ENCODE peak calls at places on chromosomes 12 and 14, in seven cellular contexts. L, W, D, N, G, C and M are unnamed samples.

GRCh38 chr12:116456683-116457082 is 102.5 kb upstream of the MAP1LC3B2 start:
- DNase-seq in L (no peak), W (no peak), D (no peak), N (no peak), G (peak; percentile 25), C (no peak), M (no peak)

GRCh38 chr14:102028733-102029132 is 58.1 kb downstream of the HSP90AA1 start:
- DNase-seq in L (no peak), W (no peak), D (peak; percentile 77), N (no peak), G (peak; percentile 48), C (peak; percentile 89), M (peak; percentile 81)

GRCh38 chr12:116222358-116222757 is 55.1 kb downstream of the MED13L start:
- DNase-seq in L (no peak), W (no peak), D (peak; percentile 94), N (no peak), G (peak; percentile 85), C (peak; percentile 98), M (peak; percentile 39)

GRCh38 chr12:111758120-111758561 is 8.6 kb upstream of the ALDH2 start:
- DNase-seq in L (no peak), W (no peak), D (no peak), N (peak; percentile 54), G (no peak), C (peak; percentile 33), M (peak; percentile 32)

GRCh38 chr14:100887728-100888335 is 15.7 kb downstream of the RTL1 start:
- DNase-seq in L (no peak), W (no peak), D (no peak), N (no peak), G (no peak), C (no peak), M (no peak)

GRCh38 chr12:59699408-59700144 is 103.7 kb downstream of the SLC16A7 start:
- DNase-seq in L (no peak), W (no peak), D (peak; percentile 86), N (no peak), G (peak; percentile 73), C (peak; percentile 59), M (no peak)

GRCh38 chr12:103973909-103974308 is 8.2 kb downstream of the TDG start:
- DNase-seq in L (no peak), W (no peak), D (no peak), N (no peak), G (no peak), C (no peak), M (peak; percentile 53)

GRCh38 chr12:66087365-66087943 is 43.1 kb downstream of the LLPH start:
- DNase-seq in L (peak; percentile 23), W (peak; percentile 46), D (peak; percentile 88), N (peak; percentile 60), G (peak; percentile 76), C (peak; percentile 85), M (peak; percentile 70)

GRCh38 chr14:64760146-64760755 is 56.0 kb downstream of the PLEKHG3 start:
- DNase-seq in L (no peak), W (peak; percentile 57), D (peak; percentile 42), N (peak; percentile 81), G (peak; percentile 43), C (peak; percentile 70), M (peak; percentile 65)

GRCh38 chr14:20836668-20837338 is 34.2 kb upstream of the RNASE1 start:
- DNase-seq in L (no peak), W (no peak), D (peak; percentile 18), N (peak; percentile 61), G (no peak), C (peak; percentile 38), M (peak; percentile 85)

GRCh38 chr14:90341784-90342183 is 10.0 kb upstream of the NRDE2 start:
- DNase-seq in L (no peak), W (no peak), D (no peak), N (no peak), G (no peak), C (no peak), M (no peak)

GRCh38 chr14:90331497-90332270 is at the start of gene NRDE2:
- DNase-seq in L (peak; percentile 92), W (peak; percentile 97), D (peak; percentile 91), N (peak; percentile 99), G (peak; percentile 96), C (peak; percentile 99), M (peak; percentile 99)

GRCh38 chr14:90332271-90332584 is 487 bp upstream of the NRDE2 start:
- DNase-seq in L (no peak), W (no peak), D (no peak), N (no peak), G (no peak), C (no peak), M (no peak)

GRCh38 chr14:90336401-90336800 is 4.7 kb upstream of the NRDE2 start:
- DNase-seq in L (no peak), W (no peak), D (no peak), N (no peak), G (no peak), C (no peak), M (no peak)

DNA sequence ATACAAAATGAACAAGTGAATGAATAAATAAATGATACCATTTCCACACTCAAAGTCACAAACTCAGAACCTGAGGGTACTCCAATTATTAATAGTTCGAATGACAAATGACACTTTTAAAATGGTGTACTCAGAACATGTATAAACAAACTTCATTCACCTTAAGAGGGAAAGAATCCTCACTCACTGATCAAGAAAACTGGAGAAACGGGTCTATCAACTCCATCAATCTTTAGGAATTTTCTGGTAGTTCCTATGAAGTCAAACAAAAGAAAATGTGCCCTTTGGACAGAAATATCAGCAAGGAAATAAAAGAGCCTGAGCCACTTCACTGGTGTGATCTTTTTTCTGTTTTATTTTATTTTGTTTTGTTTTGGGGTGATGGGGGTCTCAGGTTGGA is 5.2 kb upstream of the NRDE2 start:
- DNase-seq in L (no peak), W (no peak), D (no peak), N (no peak), G (no peak), C (peak; percentile 91), M (no peak)
- H3K18ac ChIP-seq in L (no peak overlapping the region), W (no peak overlapping the region), D (no peak overlapping the region), N (no peak overlapping the region), G (no peak overlapping the region), C (no peak overlapping the region), M (no peak overlapping the region)

DNA sequence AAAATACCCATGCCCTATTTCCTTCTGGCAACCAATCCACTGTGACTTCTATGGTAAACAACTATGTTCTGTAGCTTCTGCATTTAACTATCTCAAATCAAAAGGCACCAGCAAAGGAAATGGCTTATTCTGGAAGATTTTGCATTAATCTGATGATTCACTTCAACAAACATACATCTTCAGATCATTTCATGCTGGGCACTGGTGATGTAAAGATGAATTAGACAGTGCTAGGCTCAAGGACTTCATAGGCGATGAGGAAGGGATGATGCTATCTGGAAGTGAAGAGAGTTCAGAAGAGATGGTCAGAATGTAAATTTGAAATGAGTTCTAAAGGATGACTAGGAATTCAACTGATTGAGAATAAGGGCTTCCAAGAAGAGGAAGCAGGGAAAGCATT is 363.3 kb downstream of the PAWR start:
- DNase-seq in L (no peak), W (no peak), D (no peak), N (no peak), G (no peak), C (no peak), M (no peak)
- H3K18ac ChIP-seq in L (no peak overlapping the region), W (no peak overlapping the region), D (no peak overlapping the region), N (no peak overlapping the region), G (no peak overlapping the region), C (no peak overlapping the region), M (no peak overlapping the region)

DNA sequence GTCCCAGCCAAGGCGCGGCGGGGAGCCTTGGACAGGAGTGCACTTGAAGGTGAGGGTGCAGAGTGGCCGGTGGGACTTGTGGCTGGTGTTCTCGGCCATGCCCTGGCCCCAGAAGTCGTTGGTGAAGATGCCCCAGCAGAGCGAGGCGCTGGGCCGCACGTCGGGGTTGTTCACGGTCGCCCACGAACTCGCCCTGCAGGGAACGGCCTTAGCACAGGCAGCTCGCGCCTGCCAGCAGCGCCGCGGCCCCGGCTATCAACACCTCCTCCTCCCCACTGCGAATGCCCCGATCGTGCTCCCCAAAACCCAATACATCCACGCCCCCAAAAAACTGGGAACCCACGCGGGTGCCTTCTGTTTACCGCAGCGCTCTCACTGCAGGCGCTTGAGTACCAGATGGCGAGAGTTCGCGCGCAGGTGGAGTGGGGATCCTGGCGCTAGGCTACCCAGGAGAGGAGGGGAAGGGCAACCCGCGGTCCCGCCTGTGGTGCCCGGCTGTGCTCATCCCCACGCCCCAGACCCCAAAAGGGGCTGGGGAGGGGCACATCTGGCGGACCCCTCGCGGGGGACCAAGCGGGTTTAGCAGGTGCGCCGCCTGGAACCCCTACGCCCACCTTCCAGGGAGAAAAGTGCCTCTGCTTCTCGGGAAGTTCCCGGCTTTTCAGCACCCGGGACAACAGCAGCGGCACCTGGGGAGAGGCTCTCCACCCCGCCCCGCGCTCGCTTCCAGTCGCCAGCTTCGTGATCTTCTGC is 386.3 kb upstream of the TMTC1 start:
- DNase-seq in L (peak; percentile 10), W (no peak), D (no peak), N (peak; percentile 79), G (no peak), C (no peak), M (peak; percentile 58)
- H3K18ac ChIP-seq in L (no peak overlapping the region), W (no peak overlapping the region), D (no peak overlapping the region), N (no peak overlapping the region), G (no peak overlapping the region), C (no peak overlapping the region), M (no peak overlapping the region)

GRCh38 chr12:31712877-31713276 is 15.9 kb downstream of the AMN1 start:
- DNase-seq in L (no peak), W (no peak), D (no peak), N (no peak), G (no peak), C (no peak), M (no peak)
- H3K18ac ChIP-seq in L (no peak overlapping the region), W (no peak overlapping the region), D (no peak overlapping the region), N (no peak overlapping the region), G (no peak overlapping the region), C (no peak overlapping the region), M (no peak overlapping the region)

GRCh38 chr14:98437113-98437512 is 834.9 kb downstream of the BCL11B start:
- DNase-seq in L (no peak), W (no peak), D (no peak), N (no peak), G (no peak), C (no peak), M (no peak)

GRCh38 chr14:98428483-98428994 is 843.5 kb downstream of the BCL11B start:
- DNase-seq in L (no peak), W (no peak), D (no peak), N (no peak), G (no peak), C (no peak), M (no peak)

DNA sequence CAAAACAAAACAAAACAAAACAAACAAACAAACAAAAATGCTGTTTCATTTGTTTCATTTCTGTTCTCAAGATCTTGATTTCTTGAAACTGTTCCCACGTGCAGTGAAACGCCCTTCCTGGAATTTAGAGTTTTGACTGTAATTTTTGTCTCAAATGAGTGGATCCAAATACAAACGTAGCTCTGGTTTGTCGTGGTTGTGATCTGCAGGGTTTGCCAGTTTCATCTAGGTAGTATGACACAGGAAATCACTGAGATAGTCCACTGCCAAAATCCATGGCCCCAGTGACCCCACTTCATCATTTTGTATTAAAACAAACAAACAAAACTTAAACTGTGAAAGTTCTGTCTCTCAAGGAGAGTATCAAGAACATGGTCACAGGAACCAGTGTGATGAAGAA is 838.6 kb downstream of the BCL11B start:
- DNase-seq in L (no peak), W (no peak), D (no peak), N (no peak), G (no peak), C (no peak), M (no peak)
- H3K18ac ChIP-seq in L (no peak overlapping the region), W (no peak overlapping the region), D (no peak overlapping the region), N (no peak overlapping the region), G (no peak overlapping the region), C (no peak overlapping the region), M (no peak overlapping the region)